ENCODE peak calls at places on chromosomes 11 and 22, in eight cellular contexts. J is heart right ventricle; V is neuronal stem cell; W is effector memory CD4-positive, alpha-beta T cell; H is A549; T is dorsolateral prefrontal cortex; C is mesendoderm; I is OCI-LY7. R is an unnamed sample.

GRCh38 chr11:120747801-120748484 is 236.4 kb downstream of the GRIK4 start:
- DNase-seq in I (no peak), T (no peak), H (no peak), W (no peak), J (no peak), C (no peak), V (no peak), R (no peak)

GRCh38 chr11:2519517-2519878 is 74.7 kb downstream of the KCNQ1 start:
- DNase-seq in H (no peak), T (no peak), I (no peak), J (no peak), W (no peak), C (no peak), V (no peak), R (no peak)

GRCh38 chr11:66302656-66303055 is 11.0 kb downstream of the TMEM151A start:
- DNase-seq in I (no peak), C (no peak), H (no peak), T (no peak), V (no peak), J (no peak), W (no peak), R (no peak)

GRCh38 chr11:5808500-5809121 is at the start of gene OR52N2:
- DNase-seq in C (peak), J (peak), H (peak), T (peak), W (peak), V (peak), I (peak), R (peak)

GRCh38 chr11:107018274-107018901 is at the start of gene GUCY1A2:
- DNase-seq in V (peak), T (peak), C (peak), J (peak), H (peak), W (no peak), I (no peak), R (no peak)

GRCh38 chr11:100445231-100445735 is 241.8 kb upstream of the ARHGAP42 start:
- DNase-seq in H (no peak), J (peak), T (no peak), C (peak), I (no peak), W (no peak), V (no peak), R (no peak)

GRCh38 chr22:27022741-27023373 is 365.5 kb downstream of the MIAT start:
- DNase-seq in C (no peak), H (no peak), I (no peak), J (no peak), W (no peak), T (no peak), V (no peak), R (no peak)

GRCh38 chr11:1872267-1872985 is 19.3 kb downstream of the PRR33 start:
- DNase-seq in W (no peak), I (no peak), H (no peak), C (no peak), V (no peak), J (no peak), T (no peak), R (no peak)

GRCh38 chr11:110434952-110435779 is 5.4 kb downstream of the FDX1 start:
- DNase-seq in I (peak), W (peak), V (no peak), C (peak), H (peak), J (no peak), T (no peak), R (no peak)

GRCh38 chr11:93020248-93021088 is 51.0 kb downstream of the MTNR1B start:
- DNase-seq in J (no peak), V (peak), T (no peak), W (no peak), I (no peak), H (peak), C (peak), R (no peak)

GRCh38 chr22:49402169-49402568 is 425.5 kb downstream of the BRD1 start:
- DNase-seq in H (no peak), T (no peak), V (no peak), W (no peak), I (no peak), J (no peak), C (no peak), R (no peak)

GRCh38 chr11:33861911-33862310 is 30.0 kb downstream of the LMO2 start:
- DNase-seq in C (no peak), V (no peak), T (no peak), J (no peak), H (no peak), W (no peak), I (no peak), R (no peak)

GRCh38 chr11:131977231-131977630 is 606.8 kb downstream of the NTM start:
- DNase-seq in J (no peak), T (no peak), V (no peak), I (no peak), C (peak), W (no peak), H (no peak), R (no peak)

GRCh38 chr11:66366844-66367477 is 4.6 kb downstream of the SLC29A2 start:
- DNase-seq in J (no peak), H (no peak), I (no peak), C (no peak), W (no peak), V (no peak), T (no peak), R (no peak)

GRCh38 chr22:44963055-44963454 is 46.8 kb downstream of the PHF21B start:
- DNase-seq in H (no peak), J (no peak), C (no peak), V (no peak), I (no peak), T (no peak), W (no peak), R (no peak)

GRCh38 chr11:72377596-72377995 is 56.7 kb downstream of the CLPB start:
- DNase-seq in J (no peak), V (no peak), C (no peak), T (no peak), I (no peak), H (no peak), W (no peak), R (no peak)

GRCh38 chr22:46576556-46577351 is 39.3 kb upstream of the CELSR1 start:
- DNase-seq in V (peak), T (peak), I (peak), W (peak), J (no peak), H (no peak), C (peak), R (peak)

GRCh38 chr11:100576044-100577021 is 110.8 kb upstream of the ARHGAP42 start:
- DNase-seq in V (peak), C (peak), T (no peak), W (no peak), H (peak), I (peak), J (peak), R (peak)

GRCh38 chr11:117095301-117096139 is 2.7 kb downstream of the SIK3 start:
- DNase-seq in J (no peak), V (no peak), T (no peak), W (no peak), C (peak), H (no peak), I (no peak), R (no peak)

GRCh38 chr11:128029219-128029722 is 558.1 kb downstream of the ETS1 start:
- DNase-seq in H (no peak), V (no peak), T (no peak), J (no peak), C (no peak), W (no peak), I (no peak), R (no peak)

GRCh38 chr11:17719028-17719939 is at the start of gene MYOD1:
- DNase-seq in W (no peak), V (no peak), I (no peak), T (no peak), C (peak), H (peak), J (no peak), R (no peak)

GRCh38 chr11:99535406-99535805 is 514.7 kb downstream of the CNTN5 start:
- DNase-seq in C (no peak), V (no peak), I (no peak), T (no peak), W (no peak), H (no peak), J (no peak), R (no peak)

GRCh38 chr11:112734207-112734606 is 227.0 kb upstream of the NCAM1 start:
- DNase-seq in I (no peak), H (no peak), V (peak), C (peak), J (peak), T (no peak), W (no peak), R (peak)

GRCh38 chr11:111411456-111411855 is 32.4 kb upstream of the POU2AF1 start:
- DNase-seq in W (no peak), J (no peak), I (no peak), V (no peak), T (no peak), H (no peak), C (no peak), R (no peak)

GRCh38 chr11:6943131-6943530 is 16.9 kb downstream of the ZNF215 start:
- DNase-seq in I (no peak), V (no peak), W (no peak), T (no peak), C (no peak), J (no peak), H (no peak), R (no peak)

GRCh38 chr11:73478737-73479347 is 102.6 kb downstream of the RELT start:
- DNase-seq in T (no peak), V (no peak), C (peak), J (no peak), W (no peak), I (peak), H (peak), R (no peak)

GRCh38 chr11:1706634-1707400 is 9.8 kb downstream of the KRTAP5-6 start:
- DNase-seq in W (no peak), J (no peak), I (no peak), C (no peak), H (peak), V (no peak), T (no peak), R (no peak)

GRCh38 chr22:46366327-46366731 is 30.8 kb downstream of the TRMU start:
- DNase-seq in J (no peak), V (no peak), C (no peak), H (no peak), W (no peak), T (no peak), I (no peak), R (no peak)

GRCh38 chr11:81098471-81098870 is 1635.2 kb downstream of the FAM181B start:
- DNase-seq in T (no peak), H (no peak), V (no peak), I (no peak), C (no peak), W (no peak), J (no peak), R (no peak)

GRCh38 chr11:47099213-47099917 is 77.3 kb downstream of the ARFGAP2 start:
- DNase-seq in J (no peak), T (no peak), H (no peak), W (no peak), I (no peak), C (no peak), V (no peak), R (no peak)

GRCh38 chr11:36088234-36088975 is 144.5 kb downstream of the LDLRAD3 start:
- DNase-seq in W (no peak), H (no peak), T (no peak), C (no peak), J (no peak), V (no peak), I (no peak), R (no peak)

GRCh38 chr11:12029738-12030363 is 21.4 kb upstream of the DKK3 start:
- DNase-seq in T (no peak), V (peak), I (no peak), H (no peak), W (no peak), J (no peak), C (no peak), R (no peak)

GRCh38 chr22:39448205-39449054 is 8.4 kb upstream of the MGAT3 start:
- DNase-seq in I (peak), C (no peak), T (no peak), H (no peak), J (no peak), W (no peak), V (no peak), R (no peak)
- H3K4me3 ChIP-seq in I (peak), C (no peak), T (no peak), H (no peak), J (no peak), W (no peak), V (peak), R (no peak)

DNA sequence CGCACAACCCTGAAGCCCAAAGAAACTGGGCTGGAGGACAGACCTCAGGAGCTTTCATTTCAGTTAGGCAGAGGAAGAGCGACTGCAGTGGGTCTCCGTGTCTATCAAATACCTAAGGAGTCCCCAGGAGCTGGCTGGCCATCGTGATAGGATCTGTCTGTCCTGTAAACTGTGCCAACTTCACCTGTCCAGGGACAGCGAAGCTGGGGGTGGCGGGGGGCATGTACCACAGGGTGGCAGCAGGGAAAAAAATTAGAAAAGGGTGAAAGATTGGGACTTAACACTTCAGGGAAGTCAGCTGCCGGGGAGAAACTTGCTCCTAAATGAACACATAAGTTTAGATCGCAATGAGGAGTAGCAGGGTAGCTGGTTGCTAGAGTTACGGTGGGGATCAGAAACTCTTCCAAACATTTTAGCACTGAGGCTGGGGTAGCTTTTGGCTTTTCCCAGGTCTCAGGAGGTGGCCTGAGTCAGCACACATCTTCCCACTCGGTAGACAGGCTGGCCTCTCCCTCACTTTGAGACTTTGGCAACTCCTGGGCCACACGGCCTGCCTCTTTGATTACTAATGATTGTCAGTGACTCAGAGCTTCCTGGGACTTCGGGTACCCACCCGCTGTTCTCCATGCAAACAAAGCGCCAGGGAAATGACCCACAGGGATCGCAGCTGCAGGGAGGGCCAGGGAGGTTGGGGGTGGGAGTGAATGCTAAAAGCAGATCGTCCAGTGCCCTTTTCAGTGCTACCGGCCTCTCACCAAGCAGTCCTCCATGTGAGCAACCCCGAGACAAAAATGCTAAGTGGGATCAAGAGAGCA is 2.9 kb upstream of the MTFP1 start:
- DNase-seq in I (no peak), H (peak), V (peak), J (peak), T (peak), W (no peak), C (peak), R (no peak)
- H3K4me3 ChIP-seq in I (peak), H (peak), V (peak), J (peak), T (peak), W (peak), C (peak), R (peak)

DNA sequence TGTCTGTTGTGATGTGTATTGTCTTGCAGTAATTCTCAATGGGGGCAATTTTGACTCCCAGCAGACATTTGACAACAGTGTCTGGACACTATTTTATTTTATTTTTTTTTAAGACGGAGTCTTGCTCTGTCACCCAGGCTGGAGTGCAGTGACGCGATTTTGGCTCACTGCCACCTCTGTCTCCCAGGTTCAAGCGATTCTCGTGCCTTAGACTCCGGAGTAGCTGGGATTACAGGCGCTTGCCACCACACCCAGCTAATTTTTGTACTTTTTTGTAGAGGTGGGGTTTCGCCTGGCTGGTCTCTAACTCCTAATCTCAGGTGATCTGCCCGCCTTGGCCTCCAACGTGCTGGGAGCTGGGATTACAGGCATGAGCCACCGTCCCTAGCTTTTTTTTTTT is 1.4 kb downstream of the RPS6KB2 start:
- DNase-seq in W (no peak), T (no peak), V (no peak), C (no peak), I (no peak), H (no peak), J (no peak), R (no peak)
- H3K4me3 ChIP-seq in W (no peak), T (no peak), V (no peak), C (no peak), I (peak), H (no peak), J (no peak), R (no peak)

DNA sequence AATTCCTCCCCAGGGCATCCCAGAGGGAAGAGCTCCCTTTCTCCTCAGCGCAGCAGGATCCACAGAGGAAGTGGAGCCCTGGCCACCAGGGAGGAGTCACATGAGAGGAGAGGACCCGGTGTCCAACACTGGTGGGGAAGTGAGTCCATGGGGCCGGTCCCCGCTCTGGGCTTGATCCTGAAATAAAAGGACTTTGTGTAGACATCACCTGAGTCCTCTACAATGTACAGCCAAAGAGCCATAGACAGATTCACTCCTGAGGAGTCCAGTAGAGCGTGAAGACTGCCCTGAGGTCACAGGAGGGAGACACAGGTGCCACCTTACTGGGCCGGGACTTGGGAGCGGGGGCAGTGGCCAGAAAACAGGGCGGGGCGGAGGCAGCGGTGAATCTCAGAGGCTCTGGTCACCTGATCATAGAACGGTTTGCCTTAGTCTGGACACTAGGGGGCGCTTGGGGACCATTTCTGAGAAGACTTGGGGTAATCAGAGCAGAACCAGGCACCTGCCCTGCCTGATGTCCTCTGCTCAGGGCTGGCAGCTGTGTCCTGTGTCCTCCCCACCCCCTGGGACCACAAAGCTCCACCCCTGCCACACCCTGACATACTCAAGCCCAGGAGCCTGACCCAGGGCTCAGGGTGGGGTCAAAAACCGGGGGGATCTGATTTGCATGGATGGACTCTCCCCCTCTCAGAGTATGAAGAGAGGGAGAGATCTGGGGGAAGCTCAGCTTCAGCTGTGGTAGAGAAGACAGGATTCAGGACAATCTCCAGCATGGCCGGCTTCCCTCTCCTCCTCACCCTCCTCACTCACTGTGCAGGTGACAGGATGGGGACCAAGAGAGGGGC is 112.7 kb downstream of the VPREB1 start:
- DNase-seq in H (peak), I (peak), W (peak), V (peak), J (peak), T (peak), C (peak), R (peak)
- H3K4me3 ChIP-seq in H (no peak), I (peak), W (no peak), V (no peak), J (no peak), T (no peak), C (no peak), R (no peak)

GRCh38 chr22:19721486-19722172 is 1.7 kb upstream of the GP1BB start:
- DNase-seq in W (no peak), H (no peak), T (no peak), C (no peak), J (no peak), I (no peak), V (no peak), R (no peak)

GRCh38 chr22:19723165-19723989 is at the start of gene GP1BB:
- DNase-seq in V (no peak), J (peak), C (peak), I (no peak), T (no peak), H (peak), W (no peak), R (no peak)

GRCh38 chr22:19722915-19723164 is 499 bp upstream of the GP1BB start:
- DNase-seq in C (no peak), W (no peak), T (no peak), J (no peak), H (no peak), I (no peak), V (no peak), R (no peak)

GRCh38 chr22:19720999-19721485 is 2.3 kb upstream of the GP1BB start:
- DNase-seq in J (no peak), T (no peak), I (no peak), C (no peak), H (no peak), V (no peak), W (no peak), R (no peak)

DNA sequence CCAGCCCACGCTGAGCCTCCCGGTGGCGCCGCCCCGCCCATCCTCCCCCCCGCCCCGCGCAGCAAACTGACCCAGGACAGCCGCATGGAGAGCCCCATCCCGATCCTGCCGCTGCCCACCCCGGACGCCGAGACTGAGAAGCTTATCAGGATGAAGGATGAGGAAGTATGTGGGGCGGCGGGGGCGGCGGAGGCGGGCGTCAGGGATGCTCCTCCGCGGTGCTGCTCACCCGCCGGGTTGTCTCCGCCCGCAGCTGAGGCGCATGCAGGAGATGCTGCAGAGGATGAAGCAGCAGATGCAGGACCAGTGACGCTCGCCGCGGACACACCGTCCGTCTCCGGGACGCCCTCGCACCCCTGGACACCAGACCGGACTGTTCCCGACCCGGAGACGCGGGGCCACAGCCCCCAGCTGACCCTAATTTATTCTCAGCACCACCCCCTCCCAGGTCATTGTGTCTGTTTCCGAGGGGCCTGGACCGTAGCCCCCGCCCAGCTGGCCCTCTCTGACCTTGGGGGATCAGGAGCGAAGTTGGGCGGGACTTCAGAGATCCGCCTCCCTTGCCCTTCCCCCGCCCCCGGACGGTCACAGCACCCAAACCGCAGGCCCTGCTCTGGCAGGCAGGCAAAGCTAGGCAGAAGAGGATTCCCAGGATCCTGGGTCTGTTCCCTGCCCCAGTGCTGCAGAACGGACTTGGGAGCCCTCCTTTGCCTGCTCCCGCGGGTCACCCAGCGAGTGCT is 994 bp upstream of the GP1BB start:
- DNase-seq in I (no peak), T (no peak), W (no peak), J (no peak), C (no peak), H (no peak), V (no peak), R (no peak)
- H3K4me3 ChIP-seq in I (no peak), T (no peak), W (no peak), J (peak), C (no peak), H (no peak), V (no peak), R (no peak)